ENCODE peak calls at places on chromosome 14, in seven cellular contexts. One of them, this sample, is unnamed. For H3K4me1, the result is how much of the 10 kb centered on the place peaks cover.

GRCh38 chr14:51335521-51335920 is 95.5 kb downstream of the TMX1 start:
- DNase-seq in cardiac muscle cell: no peak
- DNase-seq in thoracic aorta: no peak
- DNase-seq in spleen: no peak
- DNase-seq in breast epithelium: no peak
- DNase-seq in BE2C: no peak
- DNase-seq in vagina: no peak
- DNase-seq in this sample: no peak

GRCh38 chr14:24634158-24634557 is at the start of gene GZMB:
- DNase-seq in BE2C: no peak
- DNase-seq in breast epithelium: no peak
- DNase-seq in spleen: no peak
- DNase-seq in vagina: no peak
- DNase-seq in thoracic aorta: no peak
- DNase-seq in cardiac muscle cell: no peak
- DNase-seq in this sample: peak

GRCh38 chr14:51302319-51303030 is 62.4 kb downstream of the TMX1 start:
- DNase-seq in vagina: no peak
- DNase-seq in cardiac muscle cell: no peak
- DNase-seq in spleen: no peak
- DNase-seq in thoracic aorta: no peak
- DNase-seq in BE2C: peak
- DNase-seq in breast epithelium: no peak
- DNase-seq in this sample: no peak

GRCh38 chr14:52703225-52703624 is 3.8 kb upstream of the PSMC6 start:
- DNase-seq in breast epithelium: no peak
- DNase-seq in vagina: no peak
- DNase-seq in cardiac muscle cell: no peak
- DNase-seq in spleen: no peak
- DNase-seq in BE2C: no peak
- DNase-seq in thoracic aorta: no peak
- DNase-seq in this sample: peak

GRCh38 chr14:93543766-93544165 is 113.0 kb downstream of the UNC79 start:
- DNase-seq in spleen: no peak
- DNase-seq in cardiac muscle cell: peak
- DNase-seq in vagina: no peak
- DNase-seq in BE2C: no peak
- DNase-seq in thoracic aorta: no peak
- DNase-seq in breast epithelium: no peak
- DNase-seq in this sample: no peak

GRCh38 chr14:65103150-65103760 is 938 bp upstream of the MAX start:
- DNase-seq in BE2C: peak
- DNase-seq in thoracic aorta: no peak
- DNase-seq in breast epithelium: no peak
- DNase-seq in cardiac muscle cell: no peak
- DNase-seq in spleen: peak
- DNase-seq in vagina: no peak
- DNase-seq in this sample: no peak

GRCh38 chr14:53509227-53509822 is 356.2 kb upstream of the DDHD1 start:
- DNase-seq in spleen: no peak
- DNase-seq in cardiac muscle cell: peak
- DNase-seq in thoracic aorta: no peak
- DNase-seq in BE2C: no peak
- DNase-seq in vagina: peak
- DNase-seq in breast epithelium: no peak
- DNase-seq in this sample: peak

GRCh38 chr14:70856851-70857498 is 47.7 kb upstream of the MAP3K9 start:
- DNase-seq in spleen: no peak
- DNase-seq in BE2C: no peak
- DNase-seq in thoracic aorta: no peak
- DNase-seq in vagina: no peak
- DNase-seq in cardiac muscle cell: no peak
- DNase-seq in breast epithelium: no peak
- DNase-seq in this sample: no peak

GRCh38 chr14:106694638-106695393 is 1168.4 kb downstream of the TMEM121 start:
- DNase-seq in breast epithelium: no peak
- DNase-seq in thoracic aorta: no peak
- DNase-seq in BE2C: peak
- DNase-seq in spleen: peak
- DNase-seq in vagina: no peak
- DNase-seq in cardiac muscle cell: no peak
- DNase-seq in this sample: peak

GRCh38 chr14:92651106-92651792 is 97.2 kb downstream of the LGMN start:
- DNase-seq in spleen: peak
- DNase-seq in vagina: no peak
- DNase-seq in cardiac muscle cell: no peak
- DNase-seq in BE2C: no peak
- DNase-seq in breast epithelium: no peak
- DNase-seq in thoracic aorta: no peak
- DNase-seq in this sample: no peak

GRCh38 chr14:91140672-91141071 is 26.8 kb downstream of the DGLUCY start:
- DNase-seq in vagina: no peak
- DNase-seq in thoracic aorta: no peak
- DNase-seq in breast epithelium: no peak
- DNase-seq in cardiac muscle cell: peak
- DNase-seq in BE2C: peak
- DNase-seq in spleen: no peak
- DNase-seq in this sample: peak

GRCh38 chr14:21714318-21714929 is 40.8 kb upstream of the OR4E1 start:
- DNase-seq in BE2C: no peak
- DNase-seq in cardiac muscle cell: no peak
- DNase-seq in thoracic aorta: no peak
- DNase-seq in breast epithelium: no peak
- DNase-seq in vagina: no peak
- DNase-seq in spleen: no peak
- DNase-seq in this sample: no peak

GRCh38 chr14:92105845-92106094 is 612 bp downstream of the ATXN3 start:
- DNase-seq in spleen: peak
- DNase-seq in cardiac muscle cell: peak
- DNase-seq in breast epithelium: no peak
- DNase-seq in vagina: peak
- DNase-seq in BE2C: peak
- DNase-seq in thoracic aorta: no peak
- DNase-seq in this sample: peak

GRCh38 chr14:53167602-53168328 is 14.6 kb upstream of the DDHD1 start:
- DNase-seq in BE2C: no peak
- DNase-seq in cardiac muscle cell: no peak
- DNase-seq in breast epithelium: no peak
- DNase-seq in thoracic aorta: no peak
- DNase-seq in vagina: no peak
- DNase-seq in spleen: no peak
- DNase-seq in this sample: no peak

GRCh38 chr14:61521773-61522172 is 173.5 kb upstream of the HIF1A start:
- DNase-seq in vagina: no peak
- DNase-seq in BE2C: no peak
- DNase-seq in cardiac muscle cell: no peak
- DNase-seq in thoracic aorta: no peak
- DNase-seq in breast epithelium: no peak
- DNase-seq in spleen: no peak
- DNase-seq in this sample: no peak

GRCh38 chr14:87810711-87811110 is 182.3 kb downstream of the GALC start:
- DNase-seq in BE2C: peak
- DNase-seq in breast epithelium: no peak
- DNase-seq in spleen: no peak
- DNase-seq in vagina: no peak
- DNase-seq in cardiac muscle cell: peak
- DNase-seq in thoracic aorta: no peak
- DNase-seq in this sample: no peak

GRCh38 chr14:89067293-89067972 is 243.0 kb downstream of the TTC8 start:
- DNase-seq in vagina: no peak
- DNase-seq in thoracic aorta: no peak
- DNase-seq in BE2C: no peak
- DNase-seq in cardiac muscle cell: no peak
- DNase-seq in breast epithelium: no peak
- DNase-seq in spleen: no peak
- DNase-seq in this sample: no peak

GRCh38 chr14:52951730-52952481 is 1.1 kb upstream of the FERMT2 start:
- DNase-seq in BE2C: peak
- DNase-seq in cardiac muscle cell: peak
- DNase-seq in thoracic aorta: no peak
- DNase-seq in vagina: peak
- DNase-seq in spleen: no peak
- DNase-seq in breast epithelium: peak
- DNase-seq in this sample: no peak

GRCh38 chr14:60838601-60839000 is 104.0 kb downstream of the MNAT1 start:
- DNase-seq in BE2C: no peak
- DNase-seq in thoracic aorta: no peak
- DNase-seq in cardiac muscle cell: no peak
- DNase-seq in breast epithelium: no peak
- DNase-seq in spleen: peak
- DNase-seq in vagina: no peak
- DNase-seq in this sample: peak

GRCh38 chr14:105333613-105334364 is 19.2 kb downstream of the PACS2 start:
- DNase-seq in breast epithelium: no peak
- DNase-seq in BE2C: peak
- DNase-seq in thoracic aorta: no peak
- DNase-seq in cardiac muscle cell: no peak
- DNase-seq in spleen: peak
- DNase-seq in vagina: no peak
- DNase-seq in this sample: no peak
- H3K4me1 ChIP-seq in breast epithelium: under half
- H3K4me1 ChIP-seq in BE2C: under half
- H3K4me1 ChIP-seq in thoracic aorta: under half
- H3K4me1 ChIP-seq in cardiac muscle cell: under half
- H3K4me1 ChIP-seq in spleen: half or more
- H3K4me1 ChIP-seq in vagina: under half
- H3K4me1 ChIP-seq in this sample: under half

DNA sequence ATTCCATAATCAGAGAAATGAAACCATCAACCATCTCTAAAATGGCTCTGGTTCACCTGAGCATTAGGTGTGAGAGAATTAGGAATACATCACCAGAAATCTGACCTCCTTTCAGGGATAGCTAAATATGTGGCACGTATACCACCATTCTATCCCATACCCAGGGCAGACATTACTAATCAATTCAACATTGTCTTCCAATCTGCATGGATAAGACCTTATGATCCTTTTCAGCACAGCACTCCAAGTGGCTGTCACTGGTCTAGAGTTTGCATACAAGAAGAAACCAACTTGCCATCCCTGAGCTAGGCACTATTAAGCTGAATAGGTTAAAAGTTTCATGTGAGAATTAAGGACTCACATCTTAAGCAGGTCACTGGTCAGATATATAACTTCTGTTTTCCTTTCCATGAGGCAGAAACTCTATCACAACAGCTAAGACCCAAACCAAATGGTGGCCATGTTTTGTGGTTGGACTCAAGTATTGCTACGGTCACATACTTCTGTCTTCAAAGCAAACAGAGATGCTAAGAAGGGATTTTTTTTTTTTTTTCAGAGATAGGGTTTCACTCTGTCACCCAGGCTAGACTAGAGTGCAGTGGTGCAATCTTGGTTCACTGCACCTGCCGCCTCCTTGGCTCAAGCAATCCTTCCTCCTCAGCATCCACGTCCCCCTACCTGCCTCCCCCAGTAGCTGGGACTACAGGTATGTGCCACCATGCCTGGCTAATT is 249.0 kb downstream of the DPF3 start:
- DNase-seq in breast epithelium: no peak
- DNase-seq in BE2C: no peak
- DNase-seq in thoracic aorta: no peak
- DNase-seq in vagina: no peak
- DNase-seq in spleen: no peak
- DNase-seq in cardiac muscle cell: no peak
- DNase-seq in this sample: no peak
- TF ChIP-seq CTCF in breast epithelium: no peak
- TF ChIP-seq CTCF in BE2C: no peak
- TF ChIP-seq CTCF in thoracic aorta: no peak
- TF ChIP-seq CTCF in vagina: no peak
- TF ChIP-seq CTCF in spleen: no peak
- TF ChIP-seq CTCF in cardiac muscle cell: no peak
- TF ChIP-seq CTCF in this sample: no peak

GRCh38 chr14:96066976-96067375 is 27.8 kb downstream of the C14orf132 start:
- DNase-seq in breast epithelium: peak
- DNase-seq in cardiac muscle cell: no peak
- DNase-seq in thoracic aorta: no peak
- DNase-seq in spleen: peak
- DNase-seq in vagina: no peak
- DNase-seq in BE2C: no peak
- DNase-seq in this sample: no peak
- H3K4me1 ChIP-seq in breast epithelium: under half
- H3K4me1 ChIP-seq in cardiac muscle cell: under half
- H3K4me1 ChIP-seq in thoracic aorta: under half
- H3K4me1 ChIP-seq in spleen: under half
- H3K4me1 ChIP-seq in vagina: under half
- H3K4me1 ChIP-seq in BE2C: under half
- H3K4me1 ChIP-seq in this sample: under half

GRCh38 chr14:99649643-99650042 is 4.7 kb downstream of the HHIPL1 start:
- DNase-seq in cardiac muscle cell: no peak
- DNase-seq in breast epithelium: no peak
- DNase-seq in spleen: no peak
- DNase-seq in vagina: no peak
- DNase-seq in BE2C: no peak
- DNase-seq in thoracic aorta: no peak
- DNase-seq in this sample: no peak

GRCh38 chr14:99653618-99654017 is 8.7 kb downstream of the HHIPL1 start:
- DNase-seq in vagina: no peak
- DNase-seq in spleen: no peak
- DNase-seq in breast epithelium: no peak
- DNase-seq in cardiac muscle cell: no peak
- DNase-seq in BE2C: no peak
- DNase-seq in thoracic aorta: no peak
- DNase-seq in this sample: no peak

GRCh38 chr14:99654235-99655000 is 9.5 kb downstream of the HHIPL1 start:
- DNase-seq in spleen: no peak
- DNase-seq in BE2C: no peak
- DNase-seq in thoracic aorta: no peak
- DNase-seq in vagina: no peak
- DNase-seq in breast epithelium: no peak
- DNase-seq in cardiac muscle cell: no peak
- DNase-seq in this sample: no peak

GRCh38 chr14:99650189-99650588 is 5.3 kb downstream of the HHIPL1 start:
- DNase-seq in BE2C: no peak
- DNase-seq in breast epithelium: no peak
- DNase-seq in spleen: no peak
- DNase-seq in cardiac muscle cell: no peak
- DNase-seq in vagina: no peak
- DNase-seq in thoracic aorta: no peak
- DNase-seq in this sample: no peak

GRCh38 chr14:99651953-99652746 is 7.2 kb downstream of the HHIPL1 start:
- DNase-seq in thoracic aorta: no peak
- DNase-seq in vagina: no peak
- DNase-seq in breast epithelium: no peak
- DNase-seq in spleen: no peak
- DNase-seq in BE2C: no peak
- DNase-seq in cardiac muscle cell: no peak
- DNase-seq in this sample: no peak
- TF ChIP-seq CTCF in thoracic aorta: no peak
- TF ChIP-seq CTCF in vagina: no peak
- TF ChIP-seq CTCF in breast epithelium: no peak
- TF ChIP-seq CTCF in spleen: no peak
- TF ChIP-seq CTCF in BE2C: no peak
- TF ChIP-seq CTCF in cardiac muscle cell: no peak
- TF ChIP-seq CTCF in this sample: no peak

GRCh38 chr14:100025111-100025510 is 40.1 kb upstream of the EVL start:
- DNase-seq in spleen: no peak
- DNase-seq in BE2C: peak
- DNase-seq in breast epithelium: no peak
- DNase-seq in cardiac muscle cell: peak
- DNase-seq in vagina: no peak
- DNase-seq in thoracic aorta: no peak
- DNase-seq in this sample: peak
- H3K4me1 ChIP-seq in spleen: under half
- H3K4me1 ChIP-seq in BE2C: under half
- H3K4me1 ChIP-seq in breast epithelium: under half
- H3K4me1 ChIP-seq in cardiac muscle cell: under half
- H3K4me1 ChIP-seq in vagina: under half
- H3K4me1 ChIP-seq in thoracic aorta: under half
- H3K4me1 ChIP-seq in this sample: under half

This sample was measured in Peyer's patch.